ENCODE peak calls at places on chromosome 21, in eight cellular contexts. One of them, this sample, is unnamed.

GRCh38 chr21:32569261-32570230 is 15.8 kb downstream of the TCP10L start:
- DNase-seq in psoas muscle: peak
- DNase-seq in neural crest cell: peak
- DNase-seq in progenitor cell of endocrine pancreas: peak
- DNase-seq in AG10803: peak
- DNase-seq in CD8-positive, alpha-beta T cell: peak
- DNase-seq in spleen: peak
- DNase-seq in B cell: peak
- DNase-seq in this sample: peak

GRCh38 chr21:15732290-15732995 is 2.7 kb downstream of the USP25 start:
- DNase-seq in psoas muscle: no peak
- DNase-seq in neural crest cell: no peak
- DNase-seq in progenitor cell of endocrine pancreas: no peak
- DNase-seq in AG10803: peak
- DNase-seq in CD8-positive, alpha-beta T cell: no peak
- DNase-seq in spleen: no peak
- DNase-seq in B cell: no peak
- DNase-seq in this sample: no peak

GRCh38 chr21:14968029-14968428 is 96.8 kb downstream of the NRIP1 start:
- DNase-seq in psoas muscle: no peak
- DNase-seq in neural crest cell: no peak
- DNase-seq in progenitor cell of endocrine pancreas: no peak
- DNase-seq in AG10803: no peak
- DNase-seq in CD8-positive, alpha-beta T cell: no peak
- DNase-seq in spleen: no peak
- DNase-seq in B cell: no peak
- DNase-seq in this sample: no peak

GRCh38 chr21:14523234-14523633 is 22.9 kb downstream of the SAMSN1 start:
- DNase-seq in psoas muscle: peak
- DNase-seq in neural crest cell: no peak
- DNase-seq in progenitor cell of endocrine pancreas: no peak
- DNase-seq in AG10803: no peak
- DNase-seq in CD8-positive, alpha-beta T cell: no peak
- DNase-seq in spleen: peak
- DNase-seq in B cell: no peak
- DNase-seq in this sample: peak

GRCh38 chr21:26148071-26148470 is 22.5 kb downstream of the APP start:
- DNase-seq in psoas muscle: no peak
- DNase-seq in neural crest cell: no peak
- DNase-seq in progenitor cell of endocrine pancreas: no peak
- DNase-seq in AG10803: peak
- DNase-seq in CD8-positive, alpha-beta T cell: no peak
- DNase-seq in spleen: no peak
- DNase-seq in B cell: no peak
- DNase-seq in this sample: no peak

GRCh38 chr21:41685511-41686149 is 81.2 kb downstream of the RIPK4 start:
- DNase-seq in psoas muscle: no peak
- DNase-seq in neural crest cell: no peak
- DNase-seq in progenitor cell of endocrine pancreas: no peak
- DNase-seq in AG10803: no peak
- DNase-seq in CD8-positive, alpha-beta T cell: no peak
- DNase-seq in spleen: no peak
- DNase-seq in B cell: no peak
- DNase-seq in this sample: no peak

GRCh38 chr21:33817663-33818433 is 97.8 kb downstream of the ATP5PO start:
- DNase-seq in psoas muscle: no peak
- DNase-seq in neural crest cell: no peak
- DNase-seq in progenitor cell of endocrine pancreas: no peak
- DNase-seq in AG10803: no peak
- DNase-seq in CD8-positive, alpha-beta T cell: no peak
- DNase-seq in spleen: no peak
- DNase-seq in B cell: no peak
- DNase-seq in this sample: no peak

GRCh38 chr21:16308269-16308668 is 578.5 kb downstream of the USP25 start:
- DNase-seq in psoas muscle: no peak
- DNase-seq in neural crest cell: no peak
- DNase-seq in progenitor cell of endocrine pancreas: no peak
- DNase-seq in AG10803: peak
- DNase-seq in CD8-positive, alpha-beta T cell: no peak
- DNase-seq in spleen: no peak
- DNase-seq in B cell: no peak
- DNase-seq in this sample: no peak

GRCh38 chr21:14589855-14590563 is 43.9 kb upstream of the SAMSN1 start:
- DNase-seq in psoas muscle: no peak
- DNase-seq in neural crest cell: no peak
- DNase-seq in progenitor cell of endocrine pancreas: no peak
- DNase-seq in AG10803: no peak
- DNase-seq in CD8-positive, alpha-beta T cell: no peak
- DNase-seq in spleen: no peak
- DNase-seq in B cell: no peak
- DNase-seq in this sample: no peak

GRCh38 chr21:26170471-26171309 is at the start of gene APP:
- DNase-seq in psoas muscle: peak
- DNase-seq in neural crest cell: peak
- DNase-seq in progenitor cell of endocrine pancreas: peak
- DNase-seq in AG10803: peak
- DNase-seq in CD8-positive, alpha-beta T cell: peak
- DNase-seq in spleen: peak
- DNase-seq in B cell: peak
- DNase-seq in this sample: peak

GRCh38 chr21:19510057-19510456 is 1106.5 kb upstream of the TMPRSS15 start:
- DNase-seq in psoas muscle: no peak
- DNase-seq in neural crest cell: no peak
- DNase-seq in progenitor cell of endocrine pancreas: no peak
- DNase-seq in AG10803: no peak
- DNase-seq in CD8-positive, alpha-beta T cell: no peak
- DNase-seq in spleen: no peak
- DNase-seq in B cell: no peak
- DNase-seq in this sample: no peak

GRCh38 chr21:35149698-35150097 is 100.6 kb upstream of the RUNX1 start:
- DNase-seq in psoas muscle: no peak
- DNase-seq in neural crest cell: no peak
- DNase-seq in progenitor cell of endocrine pancreas: no peak
- DNase-seq in AG10803: peak
- DNase-seq in CD8-positive, alpha-beta T cell: no peak
- DNase-seq in spleen: no peak
- DNase-seq in B cell: no peak
- DNase-seq in this sample: no peak

GRCh38 chr21:42980959-42981523 is 6.7 kb downstream of the PKNOX1 start:
- DNase-seq in psoas muscle: no peak
- DNase-seq in neural crest cell: no peak
- DNase-seq in progenitor cell of endocrine pancreas: no peak
- DNase-seq in AG10803: peak
- DNase-seq in CD8-positive, alpha-beta T cell: no peak
- DNase-seq in spleen: no peak
- DNase-seq in B cell: no peak
- DNase-seq in this sample: no peak

GRCh38 chr21:45651921-45652320 is 8.4 kb downstream of the PCBP3 start:
- DNase-seq in psoas muscle: no peak
- DNase-seq in neural crest cell: no peak
- DNase-seq in progenitor cell of endocrine pancreas: no peak
- DNase-seq in AG10803: no peak
- DNase-seq in CD8-positive, alpha-beta T cell: no peak
- DNase-seq in spleen: no peak
- DNase-seq in B cell: no peak
- DNase-seq in this sample: no peak

GRCh38 chr21:34782666-34783365 is 114.0 kb downstream of the CLIC6 start:
- DNase-seq in psoas muscle: no peak
- DNase-seq in neural crest cell: no peak
- DNase-seq in progenitor cell of endocrine pancreas: no peak
- DNase-seq in AG10803: no peak
- DNase-seq in CD8-positive, alpha-beta T cell: no peak
- DNase-seq in spleen: no peak
- DNase-seq in B cell: no peak
- DNase-seq in this sample: no peak

GRCh38 chr21:26041441-26042180 is 129.0 kb downstream of the APP start:
- DNase-seq in psoas muscle: no peak
- DNase-seq in neural crest cell: no peak
- DNase-seq in progenitor cell of endocrine pancreas: no peak
- DNase-seq in AG10803: peak
- DNase-seq in CD8-positive, alpha-beta T cell: no peak
- DNase-seq in spleen: no peak
- DNase-seq in B cell: no peak
- DNase-seq in this sample: no peak

GRCh38 chr21:46005081-46005480 is 23.5 kb downstream of the COL6A1 start:
- DNase-seq in psoas muscle: no peak
- DNase-seq in neural crest cell: no peak
- DNase-seq in progenitor cell of endocrine pancreas: no peak
- DNase-seq in AG10803: no peak
- DNase-seq in CD8-positive, alpha-beta T cell: no peak
- DNase-seq in spleen: no peak
- DNase-seq in B cell: no peak
- DNase-seq in this sample: no peak

GRCh38 chr21:20882462-20883415 is 115.5 kb upstream of the NCAM2 start:
- DNase-seq in psoas muscle: no peak
- DNase-seq in neural crest cell: peak
- DNase-seq in progenitor cell of endocrine pancreas: peak
- DNase-seq in AG10803: no peak
- DNase-seq in CD8-positive, alpha-beta T cell: no peak
- DNase-seq in spleen: no peak
- DNase-seq in B cell: no peak
- DNase-seq in this sample: no peak

GRCh38 chr21:46089285-46089684 is 8.6 kb upstream of the COL6A2 start:
- DNase-seq in psoas muscle: no peak
- DNase-seq in neural crest cell: no peak
- DNase-seq in progenitor cell of endocrine pancreas: no peak
- DNase-seq in AG10803: peak
- DNase-seq in CD8-positive, alpha-beta T cell: no peak
- DNase-seq in spleen: no peak
- DNase-seq in B cell: no peak
- DNase-seq in this sample: no peak

GRCh38 chr21:28791595-28792282 is 200.9 kb downstream of the LTN1 start:
- DNase-seq in psoas muscle: no peak
- DNase-seq in neural crest cell: no peak
- DNase-seq in progenitor cell of endocrine pancreas: no peak
- DNase-seq in AG10803: no peak
- DNase-seq in CD8-positive, alpha-beta T cell: no peak
- DNase-seq in spleen: no peak
- DNase-seq in B cell: no peak
- DNase-seq in this sample: no peak

GRCh38 chr21:28795251-28795650 is 197.4 kb downstream of the LTN1 start:
- DNase-seq in psoas muscle: no peak
- DNase-seq in neural crest cell: no peak
- DNase-seq in progenitor cell of endocrine pancreas: no peak
- DNase-seq in AG10803: no peak
- DNase-seq in CD8-positive, alpha-beta T cell: no peak
- DNase-seq in spleen: no peak
- DNase-seq in B cell: no peak
- DNase-seq in this sample: no peak

GRCh38 chr21:28790335-28790734 is 202.3 kb downstream of the LTN1 start:
- DNase-seq in psoas muscle: no peak
- DNase-seq in neural crest cell: no peak
- DNase-seq in progenitor cell of endocrine pancreas: no peak
- DNase-seq in AG10803: no peak
- DNase-seq in CD8-positive, alpha-beta T cell: no peak
- DNase-seq in spleen: no peak
- DNase-seq in B cell: no peak
- DNase-seq in this sample: no peak

GRCh38 chr21:28794341-28794970 is 198.2 kb downstream of the LTN1 start:
- DNase-seq in psoas muscle: no peak
- DNase-seq in neural crest cell: no peak
- DNase-seq in progenitor cell of endocrine pancreas: no peak
- DNase-seq in AG10803: peak
- DNase-seq in CD8-positive, alpha-beta T cell: no peak
- DNase-seq in spleen: no peak
- DNase-seq in B cell: no peak
- DNase-seq in this sample: no peak

GRCh38 chr21:28793043-28793442 is 199.6 kb downstream of the LTN1 start:
- DNase-seq in psoas muscle: no peak
- DNase-seq in neural crest cell: no peak
- DNase-seq in progenitor cell of endocrine pancreas: no peak
- DNase-seq in AG10803: peak
- DNase-seq in CD8-positive, alpha-beta T cell: no peak
- DNase-seq in spleen: no peak
- DNase-seq in B cell: no peak
- DNase-seq in this sample: no peak
- TF ChIP-seq CTCF in psoas muscle: peak
- TF ChIP-seq CTCF in neural crest cell: peak
- TF ChIP-seq CTCF in progenitor cell of endocrine pancreas: peak
- TF ChIP-seq CTCF in AG10803: peak
- TF ChIP-seq CTCF in CD8-positive, alpha-beta T cell: no peak
- TF ChIP-seq CTCF in spleen: no peak
- TF ChIP-seq CTCF in B cell: no peak
- TF ChIP-seq CTCF in this sample: peak

DNA sequence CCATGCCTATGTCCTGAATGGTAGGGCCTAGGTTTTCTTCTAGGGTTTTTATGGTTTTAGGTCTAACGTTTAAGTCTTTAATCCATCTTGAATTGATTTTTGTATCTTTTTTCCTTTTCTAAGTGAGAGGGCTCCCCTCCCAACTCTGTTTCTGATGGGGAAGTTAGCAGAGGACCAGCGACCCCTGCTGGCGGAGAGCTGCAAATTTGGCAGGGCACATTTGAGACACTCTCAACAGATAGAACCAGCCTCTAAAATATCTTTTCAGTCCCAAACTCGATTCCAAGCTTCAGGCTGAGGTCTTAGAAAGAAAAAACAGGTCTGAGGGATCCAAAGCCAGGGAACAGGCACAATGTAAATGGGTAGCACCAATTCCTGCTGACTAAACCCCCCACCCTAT is 32.5 kb downstream of the LRRC3 start:
- DNase-seq in psoas muscle: no peak
- DNase-seq in neural crest cell: peak
- DNase-seq in progenitor cell of endocrine pancreas: no peak
- DNase-seq in AG10803: peak
- DNase-seq in CD8-positive, alpha-beta T cell: no peak
- DNase-seq in spleen: peak
- DNase-seq in B cell: no peak
- DNase-seq in this sample: peak
- TF ChIP-seq CTCF in psoas muscle: no peak
- TF ChIP-seq CTCF in neural crest cell: peak
- TF ChIP-seq CTCF in progenitor cell of endocrine pancreas: peak
- TF ChIP-seq CTCF in AG10803: peak
- TF ChIP-seq CTCF in CD8-positive, alpha-beta T cell: peak
- TF ChIP-seq CTCF in spleen: no peak
- TF ChIP-seq CTCF in B cell: peak
- TF ChIP-seq CTCF in this sample: peak

GRCh38 chr21:37563641-37564340 is 197.2 kb downstream of the DYRK1A start:
- DNase-seq in psoas muscle: peak
- DNase-seq in neural crest cell: peak
- DNase-seq in progenitor cell of endocrine pancreas: peak
- DNase-seq in AG10803: peak
- DNase-seq in CD8-positive, alpha-beta T cell: peak
- DNase-seq in spleen: peak
- DNase-seq in B cell: peak
- DNase-seq in this sample: peak
- TF ChIP-seq CTCF in psoas muscle: peak
- TF ChIP-seq CTCF in neural crest cell: no peak
- TF ChIP-seq CTCF in progenitor cell of endocrine pancreas: no peak
- TF ChIP-seq CTCF in AG10803: peak
- TF ChIP-seq CTCF in CD8-positive, alpha-beta T cell: peak
- TF ChIP-seq CTCF in spleen: no peak
- TF ChIP-seq CTCF in B cell: peak
- TF ChIP-seq CTCF in this sample: peak

DNA sequence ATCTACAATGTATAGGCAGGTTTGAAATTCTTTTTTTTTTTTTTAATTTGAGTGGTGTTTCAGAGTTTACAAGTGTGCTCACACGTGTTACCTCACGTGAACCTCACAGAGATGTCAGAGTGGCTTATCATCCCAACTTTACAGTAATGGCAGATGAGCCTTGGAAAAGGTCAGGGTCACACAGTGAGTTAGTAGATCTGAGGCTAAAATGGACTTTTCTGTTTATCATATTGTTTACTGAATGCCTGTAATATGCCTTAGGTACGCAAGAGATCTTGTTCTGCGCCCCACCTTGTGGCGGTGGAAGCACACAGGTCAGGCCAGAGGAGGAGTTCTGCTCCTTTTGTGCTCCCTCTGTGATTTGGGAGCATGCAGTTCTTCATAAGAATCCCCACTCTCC is 80.0 kb downstream of the DYRK1A start:
- DNase-seq in psoas muscle: no peak
- DNase-seq in neural crest cell: no peak
- DNase-seq in progenitor cell of endocrine pancreas: no peak
- DNase-seq in AG10803: no peak
- DNase-seq in CD8-positive, alpha-beta T cell: no peak
- DNase-seq in spleen: no peak
- DNase-seq in B cell: no peak
- DNase-seq in this sample: no peak
- TF ChIP-seq CTCF in psoas muscle: no peak
- TF ChIP-seq CTCF in neural crest cell: no peak
- TF ChIP-seq CTCF in progenitor cell of endocrine pancreas: no peak
- TF ChIP-seq CTCF in AG10803: no peak
- TF ChIP-seq CTCF in CD8-positive, alpha-beta T cell: no peak
- TF ChIP-seq CTCF in spleen: no peak
- TF ChIP-seq CTCF in B cell: no peak
- TF ChIP-seq CTCF in this sample: no peak